ENCODE peak calls at places on chromosomes 1 and 21, in eight cellular contexts. N, V, P, T, S, D, X and W are unnamed samples. For H3K27me3 and H3K9me3, the result is how much of the 10 kb centered on the place peaks cover.

GRCh38 chr1:242524571-242525359 is at the start of gene PLD5:
- DNase-seq in N (no peak), V (no peak), P (no peak), T (no peak), S (peak), D (no peak), X (no peak), W (no peak)

GRCh38 chr1:111672338-111672737 is 52.7 kb downstream of the RAP1A start:
- DNase-seq in N (no peak), V (no peak), P (no peak), T (no peak), S (no peak), D (no peak), X (no peak), W (no peak)

GRCh38 chr1:25985171-25985570 is 12.7 kb downstream of the PAFAH2 start:
- DNase-seq in N (no peak), V (no peak), P (no peak), T (no peak), S (no peak), D (no peak), X (no peak), W (no peak)

GRCh38 chr1:167782946-167783345 is 61.2 kb downstream of the MPZL1 start:
- DNase-seq in N (no peak), V (no peak), P (no peak), T (no peak), S (no peak), D (no peak), X (no peak), W (peak)

GRCh38 chr1:3501856-3502665 is 47.6 kb downstream of the ARHGEF16 start:
- DNase-seq in N (no peak), V (no peak), P (peak), T (peak), S (peak), D (peak), X (peak), W (peak)

GRCh38 chr1:212432706-212433576 is at the start of gene NENF:
- DNase-seq in N (peak), V (peak), P (peak), T (peak), S (peak), D (peak), X (peak), W (peak)

GRCh38 chr1:226627050-226627755 is 78.6 kb downstream of the STUM start:
- DNase-seq in N (no peak), V (no peak), P (no peak), T (peak), S (no peak), D (no peak), X (no peak), W (no peak)

GRCh38 chr1:42913426-42914091 is 45.1 kb downstream of the SLC2A1 start:
- DNase-seq in N (peak), V (peak), P (peak), T (no peak), S (no peak), D (peak), X (no peak), W (peak)

GRCh38 chr1:112618114-112618720 is 724 bp downstream of the ST7L start:
- DNase-seq in N (peak), V (peak), P (no peak), T (no peak), S (no peak), D (peak), X (no peak), W (no peak)

GRCh38 chr1:244207042-244207934 is 156.2 kb downstream of the ZBTB18 start:
- DNase-seq in N (no peak), V (no peak), P (no peak), T (no peak), S (no peak), D (no peak), X (no peak), W (no peak)

GRCh38 chr21:21114456-21114855 is 116.2 kb downstream of the NCAM2 start:
- DNase-seq in N (no peak), V (no peak), P (no peak), T (no peak), S (no peak), D (no peak), X (no peak), W (no peak)

GRCh38 chr1:229430761-229431269 is 3.1 kb downstream of the ACTA1 start:
- DNase-seq in N (peak), V (peak), P (peak), T (peak), S (peak), D (peak), X (peak), W (no peak)

GRCh38 chr1:24725209-24725651 is 20.0 kb upstream of the CLIC4 start:
- DNase-seq in N (peak), V (no peak), P (no peak), T (no peak), S (no peak), D (no peak), X (no peak), W (peak)

GRCh38 chr1:25568090-25568833 is 24.9 kb downstream of the LDLRAP1 start:
- DNase-seq in N (no peak), V (no peak), P (no peak), T (no peak), S (peak), D (no peak), X (no peak), W (peak)

GRCh38 chr1:44536357-44536756 is 131.3 kb downstream of the RNF220 start:
- DNase-seq in N (no peak), V (no peak), P (no peak), T (no peak), S (no peak), D (no peak), X (no peak), W (no peak)

GRCh38 chr1:58779059-58779754 is 4.6 kb downstream of the JUN start:
- DNase-seq in N (no peak), V (no peak), P (no peak), T (no peak), S (no peak), D (no peak), X (no peak), W (no peak)

GRCh38 chr1:200437556-200438203 is 27.8 kb upstream of the ZNF281 start:
- DNase-seq in N (peak), V (peak), P (no peak), T (no peak), S (no peak), D (no peak), X (no peak), W (peak)

GRCh38 chr1:157496121-157496526 is 56.2 kb downstream of the FCRL5 start:
- DNase-seq in N (peak), V (no peak), P (peak), T (no peak), S (no peak), D (peak), X (no peak), W (peak)

GRCh38 chr1:66999640-67000400 is 54.1 kb downstream of the SLC35D1 start:
- DNase-seq in N (no peak), V (no peak), P (peak), T (no peak), S (no peak), D (no peak), X (no peak), W (no peak)

GRCh38 chr21:46112731-46113215 is 14.9 kb downstream of the COL6A2 start:
- DNase-seq in N (no peak), V (no peak), P (peak), T (no peak), S (no peak), D (peak), X (no peak), W (no peak)

GRCh38 chr1:227372662-227373061 is 54.4 kb upstream of the CDC42BPA start:
- DNase-seq in N (no peak), V (no peak), P (no peak), T (no peak), S (no peak), D (no peak), X (no peak), W (peak)

GRCh38 chr1:179029293-179029692 is 3.6 kb downstream of the FAM20B start:
- DNase-seq in N (no peak), V (no peak), P (no peak), T (no peak), S (no peak), D (no peak), X (no peak), W (no peak)

GRCh38 chr1:79448426-79448825 is 441.9 kb upstream of the ADGRL4 start:
- DNase-seq in N (no peak), V (no peak), P (no peak), T (no peak), S (no peak), D (no peak), X (no peak), W (peak)

GRCh38 chr1:8015809-8016165 is 10.3 kb downstream of the ERRFI1 start:
- DNase-seq in N (no peak), V (no peak), P (peak), T (no peak), S (no peak), D (no peak), X (no peak), W (peak)

GRCh38 chr1:35476099-35476674 is 81.0 kb downstream of the KIAA0319L start:
- DNase-seq in N (no peak), V (no peak), P (no peak), T (no peak), S (no peak), D (no peak), X (no peak), W (peak)

GRCh38 chr1:202193614-202194327 is at the start of gene LGR6:
- DNase-seq in N (no peak), V (no peak), P (no peak), T (no peak), S (no peak), D (no peak), X (no peak), W (no peak)

GRCh38 chr1:206911064-206911663 is 10.6 kb downstream of the FCMR start:
- DNase-seq in N (peak), V (peak), P (peak), T (no peak), S (no peak), D (no peak), X (no peak), W (peak)

GRCh38 chr1:56148466-56149193 is 430.7 kb downstream of the PLPP3 start:
- DNase-seq in N (no peak), V (no peak), P (no peak), T (no peak), S (no peak), D (no peak), X (no peak), W (no peak)

GRCh38 chr1:65264197-65264929 is 45.0 kb upstream of the DNAJC6 start:
- DNase-seq in N (no peak), V (no peak), P (peak), T (no peak), S (no peak), D (no peak), X (peak), W (no peak)

GRCh38 chr1:206631085-206631509 is 4.2 kb upstream of the DYRK3 start:
- DNase-seq in N (peak), V (no peak), P (peak), T (no peak), S (peak), D (no peak), X (peak), W (peak)

GRCh38 chr1:101278845-101279244 is 42.0 kb downstream of the S1PR1 start:
- DNase-seq in N (no peak), V (no peak), P (no peak), T (no peak), S (no peak), D (peak), X (no peak), W (no peak)

GRCh38 chr1:101280942-101281654 is 44.3 kb downstream of the S1PR1 start:
- DNase-seq in N (no peak), V (no peak), P (no peak), T (no peak), S (no peak), D (no peak), X (no peak), W (no peak)

GRCh38 chr1:101282314-101283087 is 45.7 kb downstream of the S1PR1 start:
- DNase-seq in N (no peak), V (no peak), P (no peak), T (no peak), S (no peak), D (no peak), X (no peak), W (no peak)

GRCh38 chr1:101278238-101278637 is 41.4 kb downstream of the S1PR1 start:
- DNase-seq in N (no peak), V (no peak), P (no peak), T (no peak), S (no peak), D (no peak), X (no peak), W (no peak)

GRCh38 chr1:101280049-101280448 is 43.2 kb downstream of the S1PR1 start:
- DNase-seq in N (no peak), V (no peak), P (no peak), T (no peak), S (no peak), D (no peak), X (no peak), W (no peak)
- H3K27me3 ChIP-seq in N (under half), V (under half), P (under half), T (under half), S (under half), D (under half), X (under half), W (under half)

GRCh38 chr1:80640978-80641377 is 1159.8 kb upstream of the ADGRL2 start:
- DNase-seq in N (no peak), V (no peak), P (no peak), T (no peak), S (no peak), D (no peak), X (no peak), W (no peak)

GRCh38 chr1:80639777-80640533 is 1160.8 kb upstream of the ADGRL2 start:
- DNase-seq in N (no peak), V (no peak), P (no peak), T (no peak), S (no peak), D (no peak), X (no peak), W (no peak)

GRCh38 chr1:80646053-80646452 is 1154.7 kb upstream of the ADGRL2 start:
- DNase-seq in N (no peak), V (no peak), P (no peak), T (no peak), S (no peak), D (no peak), X (no peak), W (no peak)

GRCh38 chr1:80645621-80646020 is 1155.1 kb upstream of the ADGRL2 start:
- DNase-seq in N (no peak), V (no peak), P (no peak), T (no peak), S (no peak), D (no peak), X (no peak), W (no peak)
- H3K9me3 ChIP-seq in N (under half), V (under half), P (under half), T (under half), S (under half), D (under half), X (under half), W (under half)

DNA sequence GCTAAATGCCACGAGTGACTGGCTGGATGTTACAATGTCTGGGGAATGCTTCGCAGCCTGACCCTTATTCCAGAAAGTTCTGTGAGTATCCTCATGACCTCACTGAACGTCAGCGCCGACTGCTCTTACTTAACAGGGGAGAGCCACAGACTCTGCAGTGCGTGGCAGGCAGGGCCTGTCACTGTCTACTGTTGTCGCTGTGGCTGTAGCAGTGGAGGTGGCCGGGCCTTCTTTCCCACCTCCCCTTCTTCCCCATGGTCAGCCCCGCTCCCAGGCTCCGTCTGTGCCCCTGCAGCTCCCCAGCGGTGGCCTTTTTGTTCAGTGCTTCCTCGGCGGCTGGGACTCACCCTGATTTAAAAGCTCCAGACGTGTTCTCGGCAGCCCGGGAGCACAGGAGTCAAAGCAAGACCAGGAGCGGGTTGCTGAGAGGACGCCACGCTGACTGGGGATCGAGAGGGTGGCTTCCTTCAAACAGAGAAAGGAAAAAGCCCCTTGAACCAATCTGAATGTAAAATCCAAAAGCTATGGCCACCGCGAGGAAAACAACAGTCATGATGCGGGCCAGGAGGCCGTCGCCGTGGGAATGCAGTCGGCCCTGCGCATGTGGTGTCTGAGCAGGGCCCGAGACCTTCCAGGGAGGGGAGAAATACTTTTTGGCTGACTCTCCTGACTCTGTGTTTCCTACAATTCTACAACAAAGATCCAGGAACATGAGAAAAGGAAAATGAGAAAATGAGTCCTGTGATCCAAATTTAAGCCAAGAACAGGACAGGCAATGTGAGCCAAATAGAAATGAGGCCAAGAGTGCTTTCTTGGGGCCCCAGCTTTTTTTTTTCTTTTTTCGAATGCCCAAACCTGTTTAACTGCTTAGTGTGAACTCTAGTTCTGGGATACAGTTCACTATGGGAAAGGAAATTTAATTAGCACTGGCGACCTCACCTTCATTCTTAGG is 52.5 kb upstream of the TARBP1 start:
- DNase-seq in N (no peak), V (no peak), P (peak), T (no peak), S (peak), D (no peak), X (peak), W (peak)
- H3K4me3 ChIP-seq in N (no peak), V (no peak), P (no peak), T (peak), S (peak), D (no peak), X (no peak), W (no peak)

DNA sequence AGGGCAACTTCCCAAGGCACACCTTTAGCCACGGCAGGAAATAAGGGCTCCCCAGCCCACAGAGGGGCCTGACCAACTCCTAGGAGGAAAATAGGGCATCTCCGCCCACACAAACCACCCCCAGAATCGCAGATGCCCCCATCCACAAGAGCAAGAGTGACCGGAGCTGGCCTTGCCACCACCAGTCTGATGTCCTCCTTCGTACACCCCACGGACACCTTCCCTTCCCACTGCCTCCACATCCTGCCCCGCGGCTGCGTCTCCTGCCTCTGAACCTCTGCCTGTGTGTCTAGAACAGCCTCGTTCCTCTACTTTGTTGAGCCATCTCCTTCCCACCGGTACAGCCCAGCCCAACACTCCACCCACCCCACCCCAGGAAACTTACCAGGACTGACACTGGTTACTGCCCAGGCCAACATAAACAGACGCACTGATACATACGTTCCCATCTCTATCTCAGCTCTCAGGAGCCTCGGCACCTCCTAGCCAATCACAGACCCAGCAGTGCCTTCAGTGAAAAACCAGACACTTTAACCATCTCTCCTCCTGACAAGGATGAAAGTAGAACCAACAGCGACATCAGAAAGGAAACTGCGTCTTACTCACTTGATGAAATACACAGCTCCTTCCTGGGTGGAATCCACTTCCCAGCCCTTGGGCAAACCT is 7.6 kb upstream of the PLEKHA6 start:
- DNase-seq in N (no peak), V (no peak), P (no peak), T (no peak), S (no peak), D (no peak), X (no peak), W (no peak)
- H3K27me3 ChIP-seq in N (under half), V (under half), P (under half), T (under half), S (under half), D (under half), X (under half), W (under half)

DNA sequence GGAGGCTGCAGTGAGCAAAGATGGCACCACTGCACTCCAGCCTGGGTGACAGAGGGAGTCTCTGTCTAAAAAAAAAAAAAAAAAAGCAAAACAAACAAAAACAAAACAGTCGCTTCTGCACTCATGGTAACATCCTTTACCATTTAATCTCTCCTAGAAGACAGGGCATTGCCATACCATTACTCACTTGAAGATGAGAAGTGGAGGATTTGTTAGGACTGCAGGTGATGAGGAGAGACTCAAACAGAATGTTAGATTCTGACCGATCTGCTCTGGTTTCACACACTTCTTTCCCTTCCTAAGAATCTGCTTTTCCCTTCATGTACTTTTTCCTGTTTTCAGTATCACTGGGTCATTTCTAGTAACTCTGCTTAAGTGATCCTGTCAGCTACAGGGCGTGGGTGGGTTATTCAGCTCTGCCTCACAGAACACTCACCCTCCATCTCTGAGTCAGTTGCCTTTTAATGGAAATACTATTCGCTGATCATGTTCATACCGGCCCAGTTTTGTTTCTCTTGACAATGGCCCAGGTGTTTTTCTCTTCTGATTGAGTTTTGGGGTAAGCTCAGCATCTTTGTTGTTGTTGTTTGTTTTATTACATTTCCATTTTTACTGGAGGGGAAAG is 148.0 kb upstream of the ERG start:
- DNase-seq in N (no peak), V (no peak), P (no peak), T (no peak), S (no peak), D (no peak), X (no peak), W (peak)
- H3K9me3 ChIP-seq in N (under half), V (under half), P (under half), T (under half), S (under half), D (under half), X (under half), W (under half)

GRCh38 chr1:38014171-38014570 is 1.6 kb downstream of the UTP11 start:
- DNase-seq in N (no peak), V (no peak), P (no peak), T (no peak), S (no peak), D (no peak), X (no peak), W (no peak)
- H3K4me3 ChIP-seq in N (no peak), V (no peak), P (no peak), T (no peak), S (peak), D (no peak), X (no peak), W (peak)